ENCODE peak calls at places on chromosomes 16 and 17, in seven cellular contexts. One of them, this sample, is unnamed.

GRCh38 chr17:72338304-72338703 is 217.5 kb downstream of the SOX9 start:
- DNase-seq in H9: no peak
- DNase-seq in IMR-90: no peak
- DNase-seq in neuronal stem cell: no peak
- DNase-seq in mesenchymal stem cell: peak
- DNase-seq in H1: no peak
- DNase-seq in mesendoderm: no peak
- DNase-seq in this sample: no peak

GRCh38 chr16:27326738-27327585 is 13.2 kb downstream of the IL4R start:
- DNase-seq in H9: peak
- DNase-seq in mesenchymal stem cell: peak
- DNase-seq in mesendoderm: peak
- DNase-seq in IMR-90: peak
- DNase-seq in H1: peak
- DNase-seq in neuronal stem cell: no peak
- DNase-seq in this sample: peak

GRCh38 chr17:72594248-72594647 is 473.4 kb downstream of the SOX9 start:
- DNase-seq in H1: no peak
- DNase-seq in mesenchymal stem cell: no peak
- DNase-seq in neuronal stem cell: no peak
- DNase-seq in mesendoderm: peak
- DNase-seq in IMR-90: no peak
- DNase-seq in H9: peak
- DNase-seq in this sample: peak

GRCh38 chr17:43556292-43556691 is 10.2 kb upstream of the ETV4 start:
- DNase-seq in H1: no peak
- DNase-seq in mesenchymal stem cell: peak
- DNase-seq in mesendoderm: no peak
- DNase-seq in IMR-90: peak
- DNase-seq in H9: no peak
- DNase-seq in neuronal stem cell: no peak
- DNase-seq in this sample: no peak

GRCh38 chr16:59605706-59606105 is 871.6 kb upstream of the GOT2 start:
- DNase-seq in neuronal stem cell: no peak
- DNase-seq in mesenchymal stem cell: no peak
- DNase-seq in IMR-90: no peak
- DNase-seq in H1: no peak
- DNase-seq in mesendoderm: no peak
- DNase-seq in H9: no peak
- DNase-seq in this sample: no peak

GRCh38 chr17:45907720-45908395 is 13.5 kb downstream of the MAPT start:
- DNase-seq in mesendoderm: no peak
- DNase-seq in H1: no peak
- DNase-seq in H9: peak
- DNase-seq in neuronal stem cell: no peak
- DNase-seq in mesenchymal stem cell: no peak
- DNase-seq in IMR-90: no peak
- DNase-seq in this sample: no peak

GRCh38 chr16:23877107-23878070 is 41.6 kb downstream of the PRKCB start:
- DNase-seq in mesendoderm: peak
- DNase-seq in mesenchymal stem cell: no peak
- DNase-seq in IMR-90: no peak
- DNase-seq in H9: peak
- DNase-seq in H1: no peak
- DNase-seq in neuronal stem cell: no peak
- DNase-seq in this sample: no peak

GRCh38 chr16:57955572-57955971 is 15.4 kb downstream of the CNGB1 start:
- DNase-seq in IMR-90: no peak
- DNase-seq in H1: no peak
- DNase-seq in mesenchymal stem cell: no peak
- DNase-seq in mesendoderm: no peak
- DNase-seq in H9: no peak
- DNase-seq in neuronal stem cell: no peak
- DNase-seq in this sample: no peak

GRCh38 chr17:77802811-77803220 is 155.7 kb upstream of the TNRC6C start:
- DNase-seq in H9: peak
- DNase-seq in mesenchymal stem cell: peak
- DNase-seq in IMR-90: peak
- DNase-seq in H1: peak
- DNase-seq in mesendoderm: peak
- DNase-seq in neuronal stem cell: peak
- DNase-seq in this sample: peak

GRCh38 chr17:51240275-51240674 is 19.6 kb downstream of the MBTD1 start:
- DNase-seq in mesendoderm: no peak
- DNase-seq in H1: no peak
- DNase-seq in H9: no peak
- DNase-seq in neuronal stem cell: no peak
- DNase-seq in IMR-90: no peak
- DNase-seq in mesenchymal stem cell: no peak
- DNase-seq in this sample: no peak

GRCh38 chr16:50683689-50684374 is 2.7 kb upstream of the SNX20 start:
- DNase-seq in H9: no peak
- DNase-seq in mesendoderm: no peak
- DNase-seq in IMR-90: no peak
- DNase-seq in mesenchymal stem cell: no peak
- DNase-seq in H1: no peak
- DNase-seq in neuronal stem cell: no peak
- DNase-seq in this sample: no peak

GRCh38 chr17:76521262-76521661 is 16.2 kb downstream of the CYGB start:
- DNase-seq in mesendoderm: no peak
- DNase-seq in IMR-90: no peak
- DNase-seq in H9: no peak
- DNase-seq in neuronal stem cell: no peak
- DNase-seq in mesenchymal stem cell: no peak
- DNase-seq in H1: no peak
- DNase-seq in this sample: no peak
- H3K9ac ChIP-seq in mesendoderm: no peak
- H3K9ac ChIP-seq in IMR-90: no peak
- H3K9ac ChIP-seq in H9: no peak
- H3K9ac ChIP-seq in neuronal stem cell: no peak
- H3K9ac ChIP-seq in mesenchymal stem cell: no peak
- H3K9ac ChIP-seq in H1: no peak
- H3K9ac ChIP-seq in this sample: no peak

GRCh38 chr16:48834576-48834975 is 224.6 kb upstream of the N4BP1 start:
- DNase-seq in mesenchymal stem cell: no peak
- DNase-seq in H1: no peak
- DNase-seq in neuronal stem cell: no peak
- DNase-seq in mesendoderm: peak
- DNase-seq in H9: no peak
- DNase-seq in IMR-90: no peak
- DNase-seq in this sample: no peak

GRCh38 chr16:48829911-48830310 is 219.9 kb upstream of the N4BP1 start:
- DNase-seq in mesendoderm: no peak
- DNase-seq in IMR-90: no peak
- DNase-seq in H9: no peak
- DNase-seq in neuronal stem cell: no peak
- DNase-seq in H1: no peak
- DNase-seq in mesenchymal stem cell: no peak
- DNase-seq in this sample: no peak

GRCh38 chr16:48833461-48833860 is 223.5 kb upstream of the N4BP1 start:
- DNase-seq in mesenchymal stem cell: no peak
- DNase-seq in mesendoderm: peak
- DNase-seq in IMR-90: no peak
- DNase-seq in neuronal stem cell: no peak
- DNase-seq in H1: no peak
- DNase-seq in H9: no peak
- DNase-seq in this sample: no peak

GRCh38 chr16:48829361-48829760 is 219.4 kb upstream of the N4BP1 start:
- DNase-seq in mesendoderm: no peak
- DNase-seq in mesenchymal stem cell: no peak
- DNase-seq in H1: no peak
- DNase-seq in neuronal stem cell: no peak
- DNase-seq in H9: no peak
- DNase-seq in IMR-90: no peak
- DNase-seq in this sample: no peak

GRCh38 chr16:48831081-48831722 is 221.2 kb upstream of the N4BP1 start:
- DNase-seq in mesendoderm: peak
- DNase-seq in neuronal stem cell: no peak
- DNase-seq in H1: peak
- DNase-seq in mesenchymal stem cell: no peak
- DNase-seq in H9: peak
- DNase-seq in IMR-90: no peak
- DNase-seq in this sample: peak
- H3K4ac ChIP-seq in mesendoderm: no peak
- H3K4ac ChIP-seq in neuronal stem cell: no peak
- H3K4ac ChIP-seq in H1: no peak
- H3K4ac ChIP-seq in mesenchymal stem cell: no peak
- H3K4ac ChIP-seq in H9: no peak
- H3K4ac ChIP-seq in IMR-90: no peak
- H3K4ac ChIP-seq in this sample: no peak

DNA sequence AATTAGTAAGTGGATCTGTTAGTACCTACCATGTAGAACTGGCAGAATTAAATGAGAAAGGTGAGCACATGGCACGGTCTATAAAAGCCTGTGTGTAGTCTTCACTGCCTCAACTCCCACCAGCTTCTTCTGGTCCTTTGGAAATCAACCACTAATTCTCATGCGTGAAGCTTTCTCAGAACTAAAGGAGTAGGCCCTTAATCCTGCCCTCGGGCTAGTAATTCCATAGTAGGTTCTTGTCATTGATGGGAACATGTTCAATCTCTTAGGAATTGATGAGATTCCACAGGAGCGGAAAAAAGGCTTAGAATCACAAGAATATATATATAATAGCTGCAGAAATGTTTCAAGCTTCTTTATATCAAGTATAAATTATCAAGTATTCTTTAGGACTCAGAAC is 21.7 kb downstream of the CDR2 start:
- DNase-seq in neuronal stem cell: no peak
- DNase-seq in H9: no peak
- DNase-seq in IMR-90: no peak
- DNase-seq in mesenchymal stem cell: no peak
- DNase-seq in H1: no peak
- DNase-seq in mesendoderm: peak
- DNase-seq in this sample: no peak
- H3K9ac ChIP-seq in neuronal stem cell: no peak
- H3K9ac ChIP-seq in H9: no peak
- H3K9ac ChIP-seq in IMR-90: peak
- H3K9ac ChIP-seq in mesenchymal stem cell: peak
- H3K9ac ChIP-seq in H1: no peak
- H3K9ac ChIP-seq in mesendoderm: no peak
- H3K9ac ChIP-seq in this sample: no peak

DNA sequence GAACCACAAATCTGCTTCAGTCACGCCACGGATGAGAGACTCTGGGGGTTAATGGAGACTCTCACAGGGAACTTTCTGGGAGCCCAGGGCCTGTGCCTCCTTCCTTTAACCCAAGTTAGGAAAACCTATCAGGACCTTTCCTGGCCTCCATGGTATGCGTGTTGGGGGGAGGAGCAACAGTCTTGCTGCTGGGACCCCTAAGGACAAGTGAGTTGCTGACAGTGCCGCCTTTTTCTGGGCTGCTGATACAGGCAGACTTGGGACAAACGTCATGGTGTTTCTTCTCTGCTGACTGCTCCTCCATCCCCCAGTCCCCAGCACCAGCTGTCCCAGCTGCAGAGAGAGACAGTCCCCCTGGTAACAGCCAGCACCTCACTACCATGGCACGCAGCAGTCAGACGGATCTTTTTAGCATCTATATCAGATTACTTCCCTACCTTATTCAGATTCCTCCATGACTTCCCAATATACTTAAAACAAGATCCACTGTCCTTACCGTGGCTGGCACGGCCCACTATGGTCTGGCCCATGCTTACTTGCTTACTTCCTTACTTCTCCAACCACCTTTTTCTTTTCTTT is 6.5 kb downstream of the DPEP2NB start:
- DNase-seq in mesenchymal stem cell: no peak
- DNase-seq in neuronal stem cell: no peak
- DNase-seq in IMR-90: no peak
- DNase-seq in H9: peak
- DNase-seq in H1: no peak
- DNase-seq in mesendoderm: no peak
- DNase-seq in this sample: no peak
- H3K4ac ChIP-seq in mesenchymal stem cell: no peak
- H3K4ac ChIP-seq in neuronal stem cell: no peak
- H3K4ac ChIP-seq in IMR-90: no peak
- H3K4ac ChIP-seq in H9: no peak
- H3K4ac ChIP-seq in H1: no peak
- H3K4ac ChIP-seq in mesendoderm: no peak
- H3K4ac ChIP-seq in this sample: no peak

DNA sequence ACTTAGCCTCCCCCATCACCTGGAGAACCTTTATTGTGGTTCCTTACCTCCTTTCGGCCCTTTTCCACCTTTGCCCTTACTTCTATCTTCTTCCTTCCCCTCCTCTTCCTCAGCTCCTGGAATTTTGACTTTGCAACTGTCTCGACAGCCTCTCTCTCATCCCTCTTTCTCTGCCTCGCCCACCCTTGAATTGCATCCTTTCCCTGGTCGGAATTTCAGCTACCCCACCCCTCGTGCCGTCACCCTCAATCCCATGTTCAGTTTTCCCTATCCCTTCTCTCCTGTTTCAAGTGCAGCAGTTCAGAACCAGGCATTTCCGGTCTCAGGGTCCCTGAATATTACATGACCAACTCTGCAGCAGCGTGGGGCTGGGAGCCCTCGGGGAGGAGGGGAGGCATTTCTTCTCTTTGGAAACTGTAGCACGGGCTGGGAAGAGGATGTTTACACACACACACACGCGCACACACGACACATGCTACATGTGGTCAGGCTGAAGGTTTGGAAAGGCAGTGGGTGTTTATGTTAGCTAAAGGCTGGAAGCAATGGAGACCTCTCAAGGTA is 881 bp downstream of the MINK1 start:
- DNase-seq in mesenchymal stem cell: peak
- DNase-seq in H9: no peak
- DNase-seq in mesendoderm: peak
- DNase-seq in neuronal stem cell: no peak
- DNase-seq in H1: no peak
- DNase-seq in IMR-90: peak
- DNase-seq in this sample: peak
- H3K9ac ChIP-seq in mesenchymal stem cell: peak
- H3K9ac ChIP-seq in H9: peak
- H3K9ac ChIP-seq in mesendoderm: peak
- H3K9ac ChIP-seq in neuronal stem cell: peak
- H3K9ac ChIP-seq in H1: peak
- H3K9ac ChIP-seq in IMR-90: peak
- H3K9ac ChIP-seq in this sample: peak

DNA sequence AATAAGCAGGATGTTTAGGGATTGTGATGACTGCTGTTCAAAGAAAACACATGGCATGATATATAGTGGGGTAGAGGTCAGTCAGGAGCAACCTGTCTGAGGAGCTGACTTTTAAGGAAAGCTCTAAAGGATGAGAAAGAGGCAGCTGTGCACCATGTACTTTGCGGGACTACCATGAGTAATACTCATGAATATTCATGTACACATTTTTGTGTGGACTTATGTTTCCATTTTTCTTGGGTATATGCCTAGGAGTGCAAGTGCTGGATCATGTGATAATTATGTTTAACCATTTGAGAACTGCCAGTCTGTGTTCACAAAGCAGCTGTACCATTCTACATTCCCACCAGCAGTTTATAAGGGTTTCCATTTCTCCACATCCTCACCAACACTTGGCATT is 35.8 kb downstream of the BEAN1 start:
- DNase-seq in mesenchymal stem cell: no peak
- DNase-seq in H9: no peak
- DNase-seq in neuronal stem cell: no peak
- DNase-seq in H1: no peak
- DNase-seq in mesendoderm: no peak
- DNase-seq in IMR-90: peak
- DNase-seq in this sample: no peak
- H3K4ac ChIP-seq in mesenchymal stem cell: no peak
- H3K4ac ChIP-seq in H9: no peak
- H3K4ac ChIP-seq in neuronal stem cell: no peak
- H3K4ac ChIP-seq in H1: no peak
- H3K4ac ChIP-seq in mesendoderm: no peak
- H3K4ac ChIP-seq in IMR-90: no peak
- H3K4ac ChIP-seq in this sample: no peak

GRCh38 chr17:1976000-1976682 is 49.0 kb downstream of the RTN4RL1 start:
- DNase-seq in neuronal stem cell: no peak
- DNase-seq in IMR-90: no peak
- DNase-seq in mesendoderm: no peak
- DNase-seq in H9: no peak
- DNase-seq in mesenchymal stem cell: no peak
- DNase-seq in H1: no peak
- DNase-seq in this sample: no peak
- H3K9ac ChIP-seq in neuronal stem cell: no peak
- H3K9ac ChIP-seq in IMR-90: no peak
- H3K9ac ChIP-seq in mesendoderm: no peak
- H3K9ac ChIP-seq in H9: no peak
- H3K9ac ChIP-seq in mesenchymal stem cell: no peak
- H3K9ac ChIP-seq in H1: no peak
- H3K9ac ChIP-seq in this sample: no peak